ENCODE peak calls at places on chromosomes 7 and 10, in ten cellular contexts. K, D, X, R, J, G, F, U, Y and W are unnamed samples. For H3K36me3, the result is how much of the 10 kb centered on the place peaks cover.

GRCh38 chr10:112981553-112981952 is 31.5 kb downstream of the TCF7L2 start:
- DNase-seq in K (no peak), D (no peak), X (peak), R (no peak), J (no peak), G (no peak), F (no peak), U (no peak), Y (no peak), W (no peak)

GRCh38 chr7:136114966-136115762 is 138.0 kb upstream of the MTPN start:
- DNase-seq in K (peak), D (peak), X (peak), R (peak), J (peak), G (peak), F (peak), U (peak), Y (peak), W (peak)

GRCh38 chr10:44968101-44968886 is 8.7 kb downstream of the RASSF4 start:
- DNase-seq in K (peak), D (no peak), X (no peak), R (peak), J (peak), G (no peak), F (peak), U (peak), Y (no peak), W (no peak)

GRCh38 chr10:3775671-3776551 is 9.1 kb downstream of the KLF6 start:
- DNase-seq in K (no peak), D (peak), X (no peak), R (peak), J (peak), G (no peak), F (peak), U (peak), Y (no peak), W (no peak)

GRCh38 chr10:95536017-95536416 is 25.2 kb downstream of the SORBS1 start:
- DNase-seq in K (no peak), D (no peak), X (no peak), R (no peak), J (peak), G (no peak), F (no peak), U (no peak), Y (no peak), W (no peak)

GRCh38 chr7:4849390-4849789 is 12.4 kb downstream of the PAPOLB start:
- DNase-seq in K (no peak), D (peak), X (peak), R (no peak), J (peak), G (peak), F (peak), U (peak), Y (no peak), W (no peak)

GRCh38 chr7:26580666-26581065 is 283.7 kb downstream of the SKAP2 start:
- DNase-seq in K (no peak), D (no peak), X (no peak), R (no peak), J (no peak), G (no peak), F (no peak), U (no peak), Y (no peak), W (no peak)

GRCh38 chr7:128814496-128814895 is 15.7 kb upstream of the FLNC start:
- DNase-seq in K (no peak), D (no peak), X (no peak), R (no peak), J (no peak), G (no peak), F (no peak), U (no peak), Y (no peak), W (no peak)

GRCh38 chr7:5420108-5420840 is 3.4 kb downstream of the TNRC18 start:
- DNase-seq in K (no peak), D (no peak), X (peak), R (peak), J (no peak), G (no peak), F (peak), U (peak), Y (peak), W (no peak)

GRCh38 chr10:2477154-2477553 is 590.2 kb upstream of the PFKP start:
- DNase-seq in K (no peak), D (peak), X (peak), R (no peak), J (no peak), G (no peak), F (no peak), U (peak), Y (no peak), W (no peak)

GRCh38 chr10:34504534-34504933 is 310.6 kb downstream of the PARD3 start:
- DNase-seq in K (no peak), D (no peak), X (no peak), R (no peak), J (peak), G (peak), F (peak), U (no peak), Y (peak), W (no peak)

GRCh38 chr10:119423911-119424590 is 118.5 kb downstream of the RGS10 start:
- DNase-seq in K (no peak), D (no peak), X (no peak), R (no peak), J (no peak), G (no peak), F (no peak), U (no peak), Y (no peak), W (no peak)

GRCh38 chr10:89478739-89479116 is 56.7 kb downstream of the SLC16A12 start:
- DNase-seq in K (no peak), D (no peak), X (no peak), R (no peak), J (peak), G (peak), F (peak), U (no peak), Y (no peak), W (no peak)

GRCh38 chr10:116690356-116691078 is 51.8 kb downstream of the HSPA12A start:
- DNase-seq in K (no peak), D (no peak), X (no peak), R (no peak), J (peak), G (peak), F (no peak), U (peak), Y (no peak), W (no peak)

GRCh38 chr7:143362126-143362961 is at the start of gene FAM131B:
- DNase-seq in K (no peak), D (no peak), X (peak), R (no peak), J (no peak), G (peak), F (peak), U (peak), Y (no peak), W (peak)

GRCh38 chr7:13291010-13291409 is 603.6 kb downstream of the ARL4A start:
- DNase-seq in K (no peak), D (no peak), X (no peak), R (no peak), J (no peak), G (no peak), F (peak), U (no peak), Y (no peak), W (no peak)

GRCh38 chr7:38102486-38102885 is 75.6 kb upstream of the STARD3NL start:
- DNase-seq in K (no peak), D (no peak), X (no peak), R (no peak), J (peak), G (no peak), F (peak), U (no peak), Y (no peak), W (no peak)

GRCh38 chr10:35600193-35600592 is 4.9 kb upstream of the GJD4 start:
- DNase-seq in K (no peak), D (no peak), X (no peak), R (no peak), J (no peak), G (no peak), F (no peak), U (no peak), Y (no peak), W (no peak)

GRCh38 chr10:30587522-30588031 is 42.0 kb downstream of the LYZL2 start:
- DNase-seq in K (peak), D (no peak), X (no peak), R (peak), J (no peak), G (no peak), F (no peak), U (peak), Y (peak), W (no peak)

GRCh38 chr10:78328592-78329404 is 295.1 kb downstream of the RPS24 start:
- DNase-seq in K (no peak), D (no peak), X (no peak), R (no peak), J (no peak), G (no peak), F (no peak), U (no peak), Y (no peak), W (no peak)

GRCh38 chr7:75631711-75632110 is 107.0 kb downstream of the HIP1 start:
- DNase-seq in K (no peak), D (no peak), X (no peak), R (no peak), J (no peak), G (no peak), F (no peak), U (no peak), Y (no peak), W (no peak)

GRCh38 chr7:19106308-19107141 is 10.9 kb downstream of the TWIST1 start:
- DNase-seq in K (no peak), D (no peak), X (peak), R (peak), J (no peak), G (peak), F (peak), U (peak), Y (no peak), W (no peak)

GRCh38 chr7:151248191-151249033 is at the start of gene SMARCD3:
- DNase-seq in K (peak), D (no peak), X (peak), R (peak), J (peak), G (peak), F (peak), U (peak), Y (peak), W (no peak)

GRCh38 chr10:113718974-113719822 is 32.3 kb upstream of the PLEKHS1 start:
- DNase-seq in K (peak), D (no peak), X (no peak), R (no peak), J (no peak), G (no peak), F (no peak), U (no peak), Y (no peak), W (no peak)

GRCh38 chr10:14625210-14625621 is 149.5 kb downstream of the FAM107B start:
- DNase-seq in K (no peak), D (no peak), X (peak), R (no peak), J (no peak), G (peak), F (peak), U (no peak), Y (no peak), W (no peak)

GRCh38 chr10:30502266-30503058 is 68.5 kb downstream of the MAP3K8 start:
- DNase-seq in K (no peak), D (no peak), X (no peak), R (peak), J (peak), G (no peak), F (peak), U (no peak), Y (no peak), W (peak)

GRCh38 chr10:102673961-102674511 is 29.8 kb downstream of the TRIM8 start:
- DNase-seq in K (no peak), D (no peak), X (peak), R (peak), J (peak), G (peak), F (peak), U (peak), Y (peak), W (peak)

GRCh38 chr7:68470836-68471235 is 1127.4 kb upstream of the AUTS2 start:
- DNase-seq in K (no peak), D (no peak), X (no peak), R (no peak), J (no peak), G (no peak), F (no peak), U (no peak), Y (no peak), W (no peak)

GRCh38 chr10:43296320-43296719 is 29.5 kb upstream of the RASGEF1A start:
- DNase-seq in K (no peak), D (no peak), X (no peak), R (no peak), J (no peak), G (no peak), F (no peak), U (no peak), Y (no peak), W (no peak)

GRCh38 chr7:82397846-82398245 is 45.7 kb downstream of the CACNA2D1 start:
- DNase-seq in K (no peak), D (no peak), X (no peak), R (no peak), J (no peak), G (no peak), F (no peak), U (no peak), Y (no peak), W (no peak)

GRCh38 chr10:86044029-86044428 is 322.6 kb downstream of the GRID1 start:
- DNase-seq in K (no peak), D (no peak), X (no peak), R (no peak), J (no peak), G (no peak), F (no peak), U (no peak), Y (no peak), W (no peak)

GRCh38 chr10:119680050-119680449 is 28.9 kb downstream of the BAG3 start:
- DNase-seq in K (no peak), D (no peak), X (no peak), R (peak), J (peak), G (no peak), F (peak), U (no peak), Y (no peak), W (no peak)

GRCh38 chr10:7488418-7488829 is 77.6 kb upstream of the SFMBT2 start:
- DNase-seq in K (no peak), D (no peak), X (no peak), R (no peak), J (peak), G (peak), F (peak), U (no peak), Y (no peak), W (no peak)

GRCh38 chr10:21134645-21135395 is 237.7 kb upstream of the NEBL start:
- DNase-seq in K (peak), D (no peak), X (no peak), R (no peak), J (peak), G (no peak), F (peak), U (no peak), Y (no peak), W (no peak)

GRCh38 chr10:78424721-78425120 is 391.1 kb downstream of the RPS24 start:
- DNase-seq in K (no peak), D (no peak), X (no peak), R (no peak), J (no peak), G (peak), F (no peak), U (peak), Y (no peak), W (no peak)

DNA sequence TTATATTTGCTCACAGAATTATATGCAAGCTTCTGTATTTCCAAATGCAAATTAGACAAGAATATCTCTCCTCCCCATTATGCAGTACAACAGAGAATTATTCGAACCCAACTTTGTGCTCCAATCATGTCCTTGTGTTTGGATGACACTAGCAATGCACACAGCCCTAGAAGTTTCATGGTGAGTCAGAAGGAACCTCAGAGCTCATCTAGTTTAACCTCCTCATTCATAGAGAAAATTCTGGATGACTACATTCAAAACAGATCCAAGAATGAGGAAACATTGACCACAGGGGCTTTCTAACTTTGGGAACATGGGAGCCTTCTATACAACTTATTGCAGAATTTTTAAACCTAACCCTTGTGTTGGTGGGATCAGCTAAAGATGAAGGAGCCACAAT is 12.8 kb upstream of the ARID5B start:
- DNase-seq in K (no peak), D (no peak), X (no peak), R (no peak), J (no peak), G (no peak), F (peak), U (no peak), Y (no peak), W (no peak)
- H3K36me3 ChIP-seq in K (under half), D (under half), X (under half), R (under half), J (under half), G (under half), F (under half), U (under half), Y (under half), W (under half)

GRCh38 chr10:123139521-123140163 is 3.9 kb downstream of the HMX3 start:
- DNase-seq in K (peak), D (no peak), X (no peak), R (no peak), J (no peak), G (peak), F (no peak), U (peak), Y (no peak), W (no peak)
- H3K36me3 ChIP-seq in K (under half), D (under half), X (under half), R (under half), J (under half), G (under half), F (under half), U (under half), Y (under half), W (under half)

GRCh38 chr7:109354000-109354399 is 784.3 kb downstream of the DNAJB9 start:
- DNase-seq in K (no peak), D (no peak), X (no peak), R (no peak), J (no peak), G (peak), F (no peak), U (no peak), Y (no peak), W (no peak)

GRCh38 chr7:109354552-109354951 is 784.9 kb downstream of the DNAJB9 start:
- DNase-seq in K (no peak), D (no peak), X (no peak), R (no peak), J (no peak), G (no peak), F (no peak), U (no peak), Y (no peak), W (no peak)

GRCh38 chr7:109351493-109351892 is 781.8 kb downstream of the DNAJB9 start:
- DNase-seq in K (no peak), D (no peak), X (no peak), R (no peak), J (no peak), G (no peak), F (no peak), U (no peak), Y (no peak), W (no peak)
- H3K36me3 ChIP-seq in K (under half), D (under half), X (under half), R (under half), J (under half), G (under half), F (under half), U (under half), Y (under half), W (under half)

GRCh38 chr10:67114945-67115344 is 189.1 kb downstream of the LRRTM3 start:
- DNase-seq in K (no peak), D (no peak), X (no peak), R (no peak), J (no peak), G (no peak), F (no peak), U (no peak), Y (no peak), W (no peak)
- H3K36me3 ChIP-seq in K (under half), D (under half), X (under half), R (under half), J (under half), G (under half), F (under half), U (under half), Y (under half), W (under half)

GRCh38 chr10:109887272-109887671 is 36.0 kb downstream of the XPNPEP1 start:
- DNase-seq in K (no peak), D (no peak), X (no peak), R (no peak), J (no peak), G (no peak), F (no peak), U (no peak), Y (no peak), W (no peak)
- H3K36me3 ChIP-seq in K (under half), D (half or more), X (half or more), R (half or more), J (under half), G (under half), F (under half), U (under half), Y (under half), W (half or more)

GRCh38 chr10:122213766-122214165 is 57.3 kb upstream of the BTBD16 start:
- DNase-seq in K (no peak), D (no peak), X (peak), R (no peak), J (no peak), G (no peak), F (no peak), U (peak), Y (no peak), W (no peak)
- H3K36me3 ChIP-seq in K (under half), D (half or more), X (under half), R (under half), J (under half), G (under half), F (under half), U (under half), Y (under half), W (under half)

DNA sequence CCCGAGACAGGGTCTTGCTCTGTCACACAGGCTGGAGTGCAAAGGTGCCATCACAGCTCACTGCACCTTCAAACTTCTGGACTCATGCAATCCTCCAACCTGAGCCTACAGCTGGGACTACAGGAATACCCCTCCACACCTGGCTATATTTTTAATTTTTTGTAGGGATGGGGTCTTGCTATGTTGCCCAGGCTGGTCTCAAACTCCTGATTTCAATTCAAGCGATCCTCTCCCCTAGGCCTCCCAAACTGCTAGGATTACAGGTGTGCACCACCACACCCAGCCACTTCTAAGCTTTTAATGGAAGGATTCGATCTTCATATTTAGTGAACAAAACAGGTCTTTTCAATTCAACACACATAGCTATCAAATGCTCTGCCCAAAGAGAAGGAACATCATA is 29.7 kb downstream of the FZD9 start:
- DNase-seq in K (no peak), D (no peak), X (no peak), R (no peak), J (no peak), G (no peak), F (no peak), U (no peak), Y (no peak), W (no peak)
- H3K36me3 ChIP-seq in K (under half), D (half or more), X (half or more), R (half or more), J (under half), G (half or more), F (half or more), U (under half), Y (under half), W (half or more)